ENCODE peak calls at places on chromosome 10, in eight cellular contexts. I is choroid plexus epithelial cell; G is NCI-H2081; F is ELF-1; H is mammary epithelial cell; J is HCEC 1CT; U is stimulated activated CD4-positive, alpha-beta T cell treated with anti-CD3 and anti-CD28 coated beads, Interleukin-2, amount 100 ng/mL, for 24 hours; Q is activated naive CD4-positive, alpha-beta T cell treated with anti-CD3 and anti-CD28 coated beads, Interleukin-2, amount 50 U/mL, for 72 hours. K is an unnamed sample.

GRCh38 chr10:100864981-100865380 is 47.8 kb upstream of the SLF2 start:
- DNase-seq in I (no peak), G (no peak), F (no peak), H (no peak), J (no peak), U (no peak), Q (no peak), K (no peak)

GRCh38 chr10:15181576-15182156 is 13.2 kb upstream of the NMT2 start:
- DNase-seq in I (no peak), G (no peak), F (no peak), H (peak), J (no peak), U (no peak), Q (no peak), K (no peak)

GRCh38 chr10:117096559-117097201 is 41.4 kb downstream of the VAX1 start:
- DNase-seq in I (no peak), G (no peak), F (peak), H (no peak), J (no peak), U (no peak), Q (no peak), K (no peak)

GRCh38 chr10:3469639-3470020 is 297.0 kb upstream of the PITRM1 start:
- DNase-seq in I (no peak), G (no peak), F (no peak), H (peak), J (no peak), U (no peak), Q (no peak), K (no peak)

GRCh38 chr10:127346604-127347003 is 150.2 kb upstream of the INSYN2A start:
- DNase-seq in I (no peak), G (no peak), F (peak), H (no peak), J (no peak), U (peak), Q (no peak), K (no peak)

GRCh38 chr10:48382982-48383381 is 76.5 kb downstream of the MAPK8 start:
- DNase-seq in I (no peak), G (no peak), F (no peak), H (peak), J (no peak), U (no peak), Q (no peak), K (no peak)

GRCh38 chr10:114404171-114405010 is at the start of gene AFAP1L2:
- DNase-seq in I (no peak), G (no peak), F (peak), H (peak), J (no peak), U (peak), Q (no peak), K (no peak)

GRCh38 chr10:116627386-116627933 is 6.7 kb downstream of the PNLIPRP2 start:
- DNase-seq in I (peak), G (no peak), F (peak), H (peak), J (no peak), U (no peak), Q (no peak), K (no peak)

GRCh38 chr10:27147701-27148100 is 6.5 kb downstream of the YME1L1 start:
- DNase-seq in I (no peak), G (no peak), F (no peak), H (no peak), J (no peak), U (no peak), Q (no peak), K (no peak)